ENCODE peak calls at places on chromosomes 3 and 15, in four cellular contexts. X is fibroblast of lung, W is heart right ventricle, N is heart left ventricle. Z is an unnamed sample.
A peak's percentile ranks its signal among the peaks of the same experiment; 100 is the strongest.

GRCh38 chr3:123395235-123395634 is 53.7 kb downstream of the ADCY5 start:
- DNase-seq in X (no peak), W (no peak), N (peak; percentile 37), Z (no peak)

GRCh38 chr3:36969540-36970432 is 23.1 kb downstream of the EPM2AIP1 start:
- DNase-seq in X (peak; percentile 73), W (no peak), N (no peak), Z (no peak)

GRCh38 chr3:142896201-142896755 is 7.4 kb upstream of the PCOLCE2 start:
- DNase-seq in X (peak; percentile 85), W (no peak), N (no peak), Z (no peak)

GRCh38 chr3:14278799-14279705 is 100.4 kb downstream of the LSM3 start:
- DNase-seq in X (no peak), W (no peak), N (no peak), Z (no peak)

GRCh38 chr15:55873024-55873745 is 120.2 kb downstream of the NEDD4 start:
- DNase-seq in X (peak; percentile 39), W (no peak), N (no peak), Z (no peak)

GRCh38 chr15:29418931-29419330 is 149.3 kb upstream of the NSMCE3 start:
- DNase-seq in X (no peak), W (no peak), N (no peak), Z (no peak)

GRCh38 chr3:43004282-43004681 is 25.2 kb downstream of the GASK1A start:
- DNase-seq in X (peak; percentile 80), W (no peak), N (no peak), Z (no peak)

GRCh38 chr15:89433686-89434085 is 62.7 kb downstream of the RHCG start:
- DNase-seq in X (no peak), W (no peak), N (no peak), Z (no peak)

GRCh38 chr15:69081310-69082004 is 67.0 kb downstream of the NOX5 start:
- DNase-seq in X (peak; percentile 72), W (peak; percentile 76), N (peak; percentile 83), Z (no peak)

GRCh38 chr3:152269423-152270144 is 855 bp downstream of the MBNL1 start:
- DNase-seq in X (peak; percentile 94), W (no peak), N (peak; percentile 51), Z (no peak)

GRCh38 chr3:103385991-103386390 is 951.2 kb downstream of the ZPLD1 start:
- DNase-seq in X (peak; percentile 23), W (no peak), N (no peak), Z (no peak)

GRCh38 chr15:67331676-67332075 is 77.1 kb downstream of the IQCH start:
- DNase-seq in X (no peak), W (no peak), N (no peak), Z (no peak)

DNA sequence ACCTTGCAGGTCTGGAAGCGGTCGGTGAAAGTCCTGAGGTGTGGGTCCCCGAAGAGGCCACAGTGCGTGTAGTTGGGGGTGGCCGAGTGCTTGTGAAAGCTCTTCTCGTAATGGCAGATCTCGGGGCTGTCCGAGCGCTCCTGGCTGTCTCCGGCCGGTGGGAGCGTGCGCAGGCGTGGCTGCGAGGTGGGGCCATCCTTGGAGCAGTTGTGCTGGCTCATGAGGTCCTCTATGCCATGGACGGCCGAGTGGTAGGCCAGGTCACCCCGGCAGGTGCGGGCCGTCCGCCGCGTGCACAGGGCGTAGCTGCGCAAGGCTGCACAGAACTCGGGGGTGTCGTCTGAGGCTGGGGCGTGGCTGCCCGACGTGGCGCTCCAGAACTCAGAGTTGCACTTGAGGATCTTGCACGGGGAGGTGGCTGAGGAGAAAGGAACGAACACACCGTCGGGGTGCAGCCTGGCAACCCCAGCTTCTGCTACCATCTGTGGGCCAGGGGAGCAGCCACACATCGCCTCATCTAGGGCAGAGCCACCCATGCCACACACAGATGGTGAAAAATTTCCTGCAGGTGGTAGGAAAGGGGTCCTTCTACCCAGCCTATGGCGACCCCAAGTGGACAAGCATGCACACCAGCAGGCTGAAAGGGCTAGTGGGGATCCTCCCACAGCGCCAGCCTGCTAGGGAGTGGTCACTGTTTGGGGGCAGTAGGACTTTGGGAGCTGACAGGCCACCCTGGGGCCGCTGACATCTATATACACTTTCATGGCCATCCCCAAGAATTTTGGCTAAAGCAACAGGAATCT is 36.7 kb downstream of the RGMA start:
- DNase-seq in X (no peak), W (no peak), N (no peak), Z (no peak)
- TF ChIP-seq CTCF in X (peak; percentile 14), W (no peak), N (no peak), Z (no peak)

GRCh38 chr15:84703808-84704207 is 12.1 kb downstream of the SEC11A start:
- DNase-seq in X (no peak), W (no peak), N (no peak), Z (no peak)
- H3K4me1 ChIP-seq in X (no peaks in the 10 kb centered on the region), W (peaks cover 12% of the 10 kb centered on the region), N (peaks cover 9% of the 10 kb centered on the region), Z (peaks cover 7% of the 10 kb centered on the region)

GRCh38 chr15:27427386-27427785 is 456.4 kb downstream of the GABRG3 start:
- DNase-seq in X (no peak), W (no peak), N (no peak), Z (no peak)

GRCh38 chr15:27418729-27419128 is 447.7 kb downstream of the GABRG3 start:
- DNase-seq in X (peak; percentile 35), W (no peak), N (no peak), Z (no peak)

GRCh38 chr15:27422997-27423396 is 452.0 kb downstream of the GABRG3 start:
- DNase-seq in X (no peak), W (no peak), N (no peak), Z (no peak)
- H3K9me3 ChIP-seq in X (no peaks in the 10 kb centered on the region), W (no peaks in the 10 kb centered on the region), N (no peaks in the 10 kb centered on the region), Z (no peaks in the 10 kb centered on the region)

GRCh38 chr15:90859234-90860131 is 8.9 kb upstream of the FURIN start:
- DNase-seq in X (no peak), W (no peak), N (no peak), Z (peak; percentile 85)
- TF ChIP-seq CTCF in X (no peak), W (no peak), N (no peak), Z (peak; percentile 73)

DNA sequence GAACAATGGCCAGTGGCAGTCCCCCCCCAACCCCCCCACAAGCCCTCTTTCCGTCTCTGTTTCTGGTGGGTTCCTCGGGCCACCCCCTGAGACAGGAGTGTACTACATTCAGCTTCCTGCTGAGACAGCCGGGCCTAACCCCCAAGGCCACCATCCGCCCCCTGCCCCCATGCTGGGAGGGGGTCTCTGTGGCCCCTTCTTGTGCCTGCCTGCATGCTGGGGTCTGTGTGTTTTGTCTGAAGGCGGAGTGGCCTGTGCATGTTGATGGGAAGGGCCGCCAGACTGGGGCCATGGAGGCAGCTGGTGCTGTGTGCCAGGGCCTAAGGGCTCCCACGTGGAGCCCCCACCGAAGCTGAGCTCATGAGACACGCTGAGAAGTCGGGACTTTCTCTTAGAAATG is 26.6 kb downstream of the PLXNA1 start:
- DNase-seq in X (no peak), W (no peak), N (no peak), Z (no peak)
- H3K4me1 ChIP-seq in X (no peaks in the 10 kb centered on the region), W (peaks cover 21% of the 10 kb centered on the region), N (peaks cover 4% of the 10 kb centered on the region), Z (no peaks in the 10 kb centered on the region)

GRCh38 chr3:242986-243706 is 46.6 kb downstream of the CHL1 start:
- DNase-seq in X (peak; percentile 85), W (no peak), N (no peak), Z (no peak)
- H3K9me3 ChIP-seq in X (no peaks in the 10 kb centered on the region), W (no peaks in the 10 kb centered on the region), N (no peaks in the 10 kb centered on the region), Z (no peaks in the 10 kb centered on the region)

Z was measured in right lobe of liver.